ENCODE peak calls at places on chromosomes 13 and 19, in four cellular contexts. R is AG09309, B is progenitor cell of endocrine pancreas, D is mucosa of descending colon. F is an unnamed sample.
A peak's percentile ranks its signal among the peaks of the same experiment; 100 is the strongest.

GRCh38 chr19:33888665-33889064 is 92.0 kb downstream of the KCTD15 start:
- DNase-seq in D (no peak), B (no peak), R (no peak), F (no peak)

GRCh38 chr13:48731957-48732569 is 78.3 kb downstream of the CYSLTR2 start:
- DNase-seq in D (peak; percentile 68), B (peak; percentile 23), R (no peak), F (no peak)

GRCh38 chr13:100564444-100565223 is 24.0 kb downstream of the GGACT start:
- DNase-seq in D (no peak), B (no peak), R (no peak), F (no peak)

GRCh38 chr13:59000770-59001169 is 1163.0 kb downstream of the DIAPH3 start:
- DNase-seq in D (no peak), R (no peak), B (no peak), F (no peak)

GRCh38 chr13:107348931-107349330 is 781.0 kb upstream of the ARGLU1 start:
- DNase-seq in B (no peak), D (no peak), R (no peak), F (no peak)

GRCh38 chr13:22801402-22802003 is 379.3 kb upstream of the SGCG start:
- DNase-seq in B (no peak), D (no peak), R (no peak), F (no peak)

GRCh38 chr13:72561791-72562190 is 165.6 kb downstream of the MZT1 start:
- DNase-seq in R (no peak), D (no peak), B (no peak), F (no peak)

GRCh38 chr19:6476155-6476895 is 5.3 kb downstream of the DENND1C start:
- DNase-seq in B (peak; percentile 78), R (no peak), D (peak; percentile 96), F (no peak)

GRCh38 chr19:53076984-53077383 is 26.2 kb downstream of the ZNF160 start:
- DNase-seq in B (peak; percentile 50), D (no peak), R (no peak), F (peak; percentile 3)

GRCh38 chr19:43469160-43469480 is 3.7 kb upstream of the LYPD3 start:
- DNase-seq in B (no peak), R (no peak), D (no peak), F (no peak)

GRCh38 chr13:42497798-42498197 is 76.2 kb upstream of the TNFSF11 start:
- DNase-seq in R (no peak), D (no peak), B (no peak), F (peak; percentile 61)

GRCh38 chr13:30736461-30736860 is 1.1 kb downstream of the ALOX5AP start:
- DNase-seq in D (no peak), R (no peak), B (no peak), F (no peak)

GRCh38 chr13:99275093-99275469 is 16.9 kb upstream of the GPR18 start:
- DNase-seq in R (peak; percentile 29), B (no peak), D (no peak), F (peak; percentile 40)

GRCh38 chr19:12137541-12137940 is 2.6 kb downstream of the ZNF20 start:
- DNase-seq in D (no peak), R (no peak), B (no peak), F (no peak)

GRCh38 chr19:4589579-4590410 is 30.3 kb upstream of the SEMA6B start:
- DNase-seq in B (no peak), R (no peak), D (no peak), F (no peak)

GRCh38 chr19:2977686-2978466 is 512 bp downstream of the TLE6 start:
- DNase-seq in R (no peak), B (no peak), D (peak; percentile 54), F (no peak)

GRCh38 chr13:34523401-34523800 is 418.7 kb upstream of the NBEA start:
- DNase-seq in D (no peak), B (no peak), R (no peak), F (no peak)

GRCh38 chr13:50580684-50581305 is 262.7 kb downstream of the DLEU7 start:
- DNase-seq in R (peak; percentile 55), B (no peak), D (no peak), F (peak; percentile 60)

GRCh38 chr19:50705422-50706019 is 14.1 kb downstream of the SHANK1 start:
- DNase-seq in B (no peak), D (no peak), R (peak; percentile 29), F (peak; percentile 43)

GRCh38 chr13:37884026-37884425 is 14.5 kb upstream of the TRPC4 start:
- DNase-seq in B (no peak), R (no peak), D (no peak), F (no peak)

GRCh38 chr13:24282256-24282655 is 27.1 kb upstream of the C1QTNF9 start:
- DNase-seq in B (no peak), D (no peak), R (no peak), F (no peak)

GRCh38 chr13:113137656-113138292 is 15.2 kb downstream of the F10 start:
- DNase-seq in B (no peak), R (no peak), D (no peak), F (no peak)

GRCh38 chr13:62663767-62664166 is 1248.1 kb upstream of the PCDH20 start:
- DNase-seq in D (no peak), R (no peak), B (no peak), F (no peak)

GRCh38 chr19:41530761-41531301 is 45.1 kb upstream of the CEACAM21 start:
- DNase-seq in D (no peak), B (no peak), R (no peak), F (no peak)

GRCh38 chr13:54912367-54912766 is 1883.8 kb downstream of the OLFM4 start:
- DNase-seq in R (no peak), D (no peak), B (no peak), F (no peak)

GRCh38 chr19:48989701-48990291 is 3.3 kb downstream of the GYS1 start:
- DNase-seq in B (no peak), R (no peak), D (no peak), F (no peak)

GRCh38 chr19:56105090-56105701 is 15.9 kb downstream of the ZNF787 start:
- DNase-seq in D (peak; percentile 92), B (peak; percentile 51), R (no peak), F (peak; percentile 31)

GRCh38 chr19:11399667-11400066 is 15.6 kb upstream of the EPOR start:
- DNase-seq in D (no peak), B (no peak), R (no peak), F (no peak)

GRCh38 chr13:37806666-37807065 is 62.9 kb downstream of the TRPC4 start:
- DNase-seq in R (no peak), D (no peak), B (no peak), F (no peak)

GRCh38 chr13:75365724-75366173 is 116.2 kb downstream of the TBC1D4 start:
- DNase-seq in D (no peak), R (peak; percentile 43), B (no peak), F (peak; percentile 54)

GRCh38 chr13:60654405-60654804 is 257.4 kb downstream of the TDRD3 start:
- DNase-seq in D (peak; percentile 28), R (no peak), B (no peak), F (no peak)

GRCh38 chr13:97002581-97002980 is 8.3 kb upstream of the OXGR1 start:
- DNase-seq in D (no peak), R (no peak), B (no peak), F (no peak)

GRCh38 chr13:49791753-49792549 is 531 bp downstream of the KPNA3 start:
- DNase-seq in R (no peak), B (peak; percentile 40), D (peak; percentile 76), F (no peak)

GRCh38 chr19:17075860-17076538 is 422 bp downstream of the MYO9B start:
- DNase-seq in D (peak; percentile 74), B (no peak), R (no peak), F (no peak)

GRCh38 chr19:45781282-45782161 is 768 bp downstream of the DMPK start:
- DNase-seq in R (no peak), B (no peak), D (no peak), F (no peak)

GRCh38 chr19:7224205-7224833 is 69.9 kb downstream of the INSR start:
- DNase-seq in R (no peak), D (peak; percentile 50), B (no peak), F (no peak)

GRCh38 chr19:51016798-51017683 is 2.5 kb downstream of the KLK10 start:
- DNase-seq in B (peak; percentile 47), R (no peak), D (peak; percentile 64), F (no peak)

GRCh38 chr19:918481-919156 is 1.5 kb downstream of the KISS1R start:
- DNase-seq in D (no peak), R (no peak), B (no peak), F (no peak)

GRCh38 chr19:4575978-4576933 is 16.8 kb upstream of the SEMA6B start:
- DNase-seq in R (no peak), D (peak; percentile 73), B (peak; percentile 74), F (no peak)

GRCh38 chr13:41590122-41590521 is 132.8 kb downstream of the RGCC start:
- DNase-seq in B (no peak), D (no peak), R (no peak), F (no peak)